ENCODE peak calls at places on chromosome 5, in four cellular contexts. S is foreskin melanocyte, F is colonic mucosa, P is ELR. B is an unnamed sample.

GRCh38 chr5:159936686-159937329 is 20.5 kb downstream of the ADRA1B start:
- DNase-seq in F (no peak), P (no peak), S (no peak), B (no peak)

GRCh38 chr5:15550502-15551115 is 50.6 kb downstream of the FBXL7 start:
- DNase-seq in F (no peak), P (no peak), S (no peak), B (no peak)

GRCh38 chr5:137858954-137859353 is 8.7 kb upstream of the MYOT start:
- DNase-seq in F (no peak), S (no peak), P (no peak), B (no peak)

GRCh38 chr5:127805448-127805847 is 102.3 kb downstream of the CCDC192 start:
- DNase-seq in P (no peak), S (no peak), F (no peak), B (no peak)

GRCh38 chr5:26945881-26946280 is 92.5 kb downstream of the CDH9 start:
- DNase-seq in S (no peak), P (peak; percentile 28), F (no peak), B (no peak)

GRCh38 chr5:131514316-131515275 is 120.4 kb downstream of the RAPGEF6 start:
- DNase-seq in P (peak; percentile 48), F (no peak), S (no peak), B (no peak)

GRCh38 chr5:73170522-73170921 is 2.5 kb upstream of the TMEM174 start:
- DNase-seq in P (peak; percentile 51), F (peak; percentile 62), S (no peak), B (no peak)

GRCh38 chr5:24163091-24163490 is 481.7 kb downstream of the CDH10 start:
- DNase-seq in F (no peak), S (peak; percentile 3), P (no peak), B (no peak)

GRCh38 chr5:2864515-2864914 is 113.0 kb upstream of the IRX2 start:
- DNase-seq in S (no peak), P (no peak), F (no peak), B (no peak)

GRCh38 chr5:72314571-72315172 is 5.4 kb downstream of the MRPS27 start:
- DNase-seq in P (peak; percentile 71), F (no peak), S (no peak), B (no peak)

GRCh38 chr5:3741372-3741770 is 145.7 kb downstream of the IRX1 start:
- DNase-seq in S (no peak), F (no peak), P (no peak), B (no peak)

GRCh38 chr5:41763096-41763495 is 107.1 kb downstream of the OXCT1 start:
- DNase-seq in F (no peak), P (peak; percentile 43), S (peak; percentile 57), B (no peak)

GRCh38 chr5:68182534-68182933 is 33.0 kb upstream of the PIK3R1 start:
- DNase-seq in F (peak; percentile 27), S (no peak), P (no peak), B (no peak)

GRCh38 chr5:148585988-148586387 is 68.3 kb downstream of the HTR4 start:
- DNase-seq in S (no peak), F (no peak), P (no peak), B (no peak)

GRCh38 chr5:33964132-33964531 is 20.4 kb downstream of the SLC45A2 start:
- DNase-seq in P (no peak), F (no peak), S (no peak), B (no peak)

GRCh38 chr5:79512692-79513518 is 1.0 kb downstream of the HOMER1 start:
- DNase-seq in P (peak; percentile 43), F (no peak), S (peak; percentile 32), B (no peak)

GRCh38 chr5:128778474-128778873 is 186.8 kb upstream of the SLC27A6 start:
- DNase-seq in P (peak; percentile 32), S (no peak), F (no peak), B (no peak)

GRCh38 chr5:171913987-171914273 is 92.5 kb downstream of the FBXW11 start:
- DNase-seq in F (no peak), P (peak; percentile 11), S (no peak), B (no peak)

GRCh38 chr5:107567901-107568671 is 102.7 kb downstream of the EFNA5 start:
- DNase-seq in S (no peak), F (no peak), P (no peak), B (no peak)

GRCh38 chr5:74167206-74167929 is 473.2 kb downstream of the ENC1 start:
- DNase-seq in S (peak; percentile 56), P (peak; percentile 95), F (no peak), B (no peak)

GRCh38 chr5:150350524-150351344 is 6.8 kb upstream of the TCOF1 start:
- DNase-seq in S (peak; percentile 52), F (peak; percentile 89), P (peak; percentile 84), B (peak; percentile 77)

GRCh38 chr5:118863345-118863744 is 125.0 kb downstream of the DTWD2 start:
- DNase-seq in P (peak; percentile 42), S (peak; percentile 7), F (no peak), B (no peak)

GRCh38 chr5:138463335-138464017 is 1.8 kb upstream of the EGR1 start:
- DNase-seq in P (peak; percentile 36), S (no peak), F (no peak), B (no peak)

GRCh38 chr5:225334-225733 is 7.2 kb downstream of the SDHA start:
- DNase-seq in S (no peak), F (no peak), P (no peak), B (no peak)

GRCh38 chr5:53319306-53319705 is 161.1 kb upstream of the FST start:
- DNase-seq in F (no peak), S (peak; percentile 5), P (no peak), B (no peak)

GRCh38 chr5:7927466-7928375 is 58.8 kb downstream of the MTRR start:
- DNase-seq in P (peak; percentile 74), F (peak; percentile 71), S (peak; percentile 47), B (no peak)

GRCh38 chr5:159442210-159442850 is 112.0 kb upstream of the IL12B start:
- DNase-seq in F (peak; percentile 22), P (no peak), S (no peak), B (no peak)

GRCh38 chr5:121144764-121145163 is 680.7 kb downstream of the PRR16 start:
- DNase-seq in P (peak; percentile 51), S (no peak), F (no peak), B (no peak)

GRCh38 chr5:148791334-148791667 is 35.1 kb upstream of the ADRB2 start:
- DNase-seq in F (no peak), P (peak; percentile 87), S (no peak), B (no peak)

GRCh38 chr5:167982-168660 is 23.2 kb upstream of the LRRC14B start:
- DNase-seq in F (no peak), P (peak; percentile 99), S (peak; percentile 12), B (peak; percentile 34)